ENCODE peak calls at places on chromosomes 3 and 15, in ten cellular contexts. One of them, this sample, is unnamed.

GRCh38 chr15:67854358-67854757 is 14.5 kb upstream of the RNU6-1 start:
- DNase-seq in activated CD8-positive, alpha-beta memory T cell treated with anti-CD3 and anti-CD28 coated beads for 24 hours: peak
- DNase-seq in right cardiac atrium: no peak
- DNase-seq in hippocampal formation: no peak
- DNase-seq in HTR-8/SVneo: no peak
- DNase-seq in globus pallidus: no peak
- DNase-seq in kidney glomerular epithelial cell: no peak
- DNase-seq in type B pancreatic cell: no peak
- DNase-seq in GM12865: peak
- DNase-seq in HT-29: no peak
- DNase-seq in this sample: no peak

GRCh38 chr15:64046347-64047153 is at the start of gene DAPK2:
- DNase-seq in activated CD8-positive, alpha-beta memory T cell treated with anti-CD3 and anti-CD28 coated beads for 24 hours: peak
- DNase-seq in right cardiac atrium: peak
- DNase-seq in hippocampal formation: peak
- DNase-seq in HTR-8/SVneo: peak
- DNase-seq in globus pallidus: peak
- DNase-seq in kidney glomerular epithelial cell: peak
- DNase-seq in type B pancreatic cell: peak
- DNase-seq in GM12865: peak
- DNase-seq in HT-29: peak
- DNase-seq in this sample: peak

GRCh38 chr15:41877631-41878354 is 16.1 kb downstream of the SPTBN5 start:
- DNase-seq in activated CD8-positive, alpha-beta memory T cell treated with anti-CD3 and anti-CD28 coated beads for 24 hours: no peak
- DNase-seq in right cardiac atrium: no peak
- DNase-seq in hippocampal formation: no peak
- DNase-seq in HTR-8/SVneo: no peak
- DNase-seq in globus pallidus: no peak
- DNase-seq in kidney glomerular epithelial cell: no peak
- DNase-seq in type B pancreatic cell: no peak
- DNase-seq in GM12865: no peak
- DNase-seq in HT-29: no peak
- DNase-seq in this sample: no peak

GRCh38 chr3:44476181-44476599 is 1.3 kb downstream of the ZNF445 start:
- DNase-seq in activated CD8-positive, alpha-beta memory T cell treated with anti-CD3 and anti-CD28 coated beads for 24 hours: no peak
- DNase-seq in right cardiac atrium: no peak
- DNase-seq in hippocampal formation: no peak
- DNase-seq in HTR-8/SVneo: no peak
- DNase-seq in globus pallidus: no peak
- DNase-seq in kidney glomerular epithelial cell: peak
- DNase-seq in type B pancreatic cell: no peak
- DNase-seq in GM12865: peak
- DNase-seq in HT-29: no peak
- DNase-seq in this sample: peak

GRCh38 chr3:149536429-149536828 is 61.9 kb downstream of the TM4SF4 start:
- DNase-seq in activated CD8-positive, alpha-beta memory T cell treated with anti-CD3 and anti-CD28 coated beads for 24 hours: no peak
- DNase-seq in right cardiac atrium: peak
- DNase-seq in hippocampal formation: no peak
- DNase-seq in HTR-8/SVneo: no peak
- DNase-seq in globus pallidus: no peak
- DNase-seq in kidney glomerular epithelial cell: peak
- DNase-seq in type B pancreatic cell: no peak
- DNase-seq in GM12865: no peak
- DNase-seq in HT-29: no peak
- DNase-seq in this sample: no peak

GRCh38 chr3:45596290-45596791 is 1.8 kb downstream of the LIMD1 start:
- DNase-seq in activated CD8-positive, alpha-beta memory T cell treated with anti-CD3 and anti-CD28 coated beads for 24 hours: peak
- DNase-seq in right cardiac atrium: no peak
- DNase-seq in hippocampal formation: no peak
- DNase-seq in HTR-8/SVneo: no peak
- DNase-seq in globus pallidus: no peak
- DNase-seq in kidney glomerular epithelial cell: no peak
- DNase-seq in type B pancreatic cell: no peak
- DNase-seq in GM12865: peak
- DNase-seq in HT-29: no peak
- DNase-seq in this sample: no peak

GRCh38 chr3:155872904-155873646 is 2.6 kb downstream of the GMPS start:
- DNase-seq in activated CD8-positive, alpha-beta memory T cell treated with anti-CD3 and anti-CD28 coated beads for 24 hours: no peak
- DNase-seq in right cardiac atrium: no peak
- DNase-seq in hippocampal formation: no peak
- DNase-seq in HTR-8/SVneo: no peak
- DNase-seq in globus pallidus: no peak
- DNase-seq in kidney glomerular epithelial cell: no peak
- DNase-seq in type B pancreatic cell: no peak
- DNase-seq in GM12865: no peak
- DNase-seq in HT-29: no peak
- DNase-seq in this sample: no peak

GRCh38 chr3:184541886-184542562 is 19.6 kb upstream of the EPHB3 start:
- DNase-seq in activated CD8-positive, alpha-beta memory T cell treated with anti-CD3 and anti-CD28 coated beads for 24 hours: peak
- DNase-seq in right cardiac atrium: no peak
- DNase-seq in hippocampal formation: no peak
- DNase-seq in HTR-8/SVneo: no peak
- DNase-seq in globus pallidus: no peak
- DNase-seq in kidney glomerular epithelial cell: no peak
- DNase-seq in type B pancreatic cell: peak
- DNase-seq in GM12865: no peak
- DNase-seq in HT-29: no peak
- DNase-seq in this sample: no peak

GRCh38 chr3:66427951-66428350 is 72.9 kb downstream of the LRIG1 start:
- DNase-seq in activated CD8-positive, alpha-beta memory T cell treated with anti-CD3 and anti-CD28 coated beads for 24 hours: no peak
- DNase-seq in right cardiac atrium: no peak
- DNase-seq in hippocampal formation: no peak
- DNase-seq in HTR-8/SVneo: no peak
- DNase-seq in globus pallidus: no peak
- DNase-seq in kidney glomerular epithelial cell: no peak
- DNase-seq in type B pancreatic cell: no peak
- DNase-seq in GM12865: no peak
- DNase-seq in HT-29: no peak
- DNase-seq in this sample: no peak

GRCh38 chr3:10357592-10358308 is 36.8 kb upstream of the SEC13 start:
- DNase-seq in activated CD8-positive, alpha-beta memory T cell treated with anti-CD3 and anti-CD28 coated beads for 24 hours: no peak
- DNase-seq in right cardiac atrium: no peak
- DNase-seq in hippocampal formation: no peak
- DNase-seq in HTR-8/SVneo: peak
- DNase-seq in globus pallidus: no peak
- DNase-seq in kidney glomerular epithelial cell: no peak
- DNase-seq in type B pancreatic cell: no peak
- DNase-seq in GM12865: peak
- DNase-seq in HT-29: no peak
- DNase-seq in this sample: peak

This sample was measured in COLO829.